ENCODE peak calls at places on chromosomes 16 and 17, in six cellular contexts. Q is AG04449, V is GM12865, K is fibroblast of the aortic adventitia, W is AG10803, A is fibroblast of lung. X is an unnamed sample.

GRCh38 chr17:17724307-17724921 is 43.2 kb downstream of the RAI1 start:
- DNase-seq in Q (no peak), V (peak), K (peak), W (no peak), A (peak), X (no peak)

GRCh38 chr17:35025541-35025940 is 38.0 kb downstream of the RFFL start:
- DNase-seq in Q (no peak), V (no peak), K (no peak), W (no peak), A (no peak), X (no peak)

GRCh38 chr17:19244796-19245195 is 7.6 kb downstream of the EPN2 start:
- DNase-seq in Q (no peak), V (no peak), K (no peak), W (no peak), A (no peak), X (no peak)

GRCh38 chr17:74206332-74206818 is 2.9 kb downstream of the RPL38 start:
- DNase-seq in Q (no peak), V (no peak), K (no peak), W (no peak), A (no peak), X (no peak)

GRCh38 chr16:27327586-27327915 is 13.8 kb downstream of the IL4R start:
- DNase-seq in Q (no peak), V (no peak), K (no peak), W (no peak), A (no peak), X (no peak)

GRCh38 chr16:89325861-89326471 is 108.5 kb downstream of the ZNF778 start:
- DNase-seq in Q (no peak), V (peak), K (peak), W (peak), A (peak), X (peak)

GRCh38 chr16:86398622-86399021 is 111.7 kb upstream of the FOXF1 start:
- DNase-seq in Q (no peak), V (no peak), K (peak), W (no peak), A (peak), X (peak)

GRCh38 chr17:49969134-49969759 is at the start of gene DLX4:
- DNase-seq in Q (no peak), V (no peak), K (no peak), W (no peak), A (no peak), X (no peak)

GRCh38 chr17:72725432-72726068 is 366.9 kb downstream of the SLC39A11 start:
- DNase-seq in Q (no peak), V (peak), K (peak), W (peak), A (peak), X (peak)

GRCh38 chr17:7854078-7854777 is 638 bp upstream of the TMEM88 start:
- DNase-seq in Q (no peak), V (no peak), K (no peak), W (no peak), A (no peak), X (no peak)

GRCh38 chr16:81629896-81630631 is 149.0 kb upstream of the PLCG2 start:
- DNase-seq in Q (no peak), V (no peak), K (no peak), W (no peak), A (no peak), X (no peak)

GRCh38 chr16:64304376-64304775 is 817.5 kb downstream of the CDH11 start:
- DNase-seq in Q (no peak), V (no peak), K (no peak), W (no peak), A (no peak), X (no peak)

GRCh38 chr17:20066253-20066652 is 57.1 kb downstream of the SPECC1 start:
- DNase-seq in Q (peak), V (no peak), K (peak), W (peak), A (peak), X (peak)

GRCh38 chr17:57470906-57471305 is 214.6 kb downstream of the MSI2 start:
- DNase-seq in Q (no peak), V (no peak), K (no peak), W (no peak), A (no peak), X (no peak)

GRCh38 chr17:46031920-46032319 is 32.9 kb downstream of the STH start:
- DNase-seq in Q (no peak), V (no peak), K (no peak), W (no peak), A (no peak), X (no peak)

DNA sequence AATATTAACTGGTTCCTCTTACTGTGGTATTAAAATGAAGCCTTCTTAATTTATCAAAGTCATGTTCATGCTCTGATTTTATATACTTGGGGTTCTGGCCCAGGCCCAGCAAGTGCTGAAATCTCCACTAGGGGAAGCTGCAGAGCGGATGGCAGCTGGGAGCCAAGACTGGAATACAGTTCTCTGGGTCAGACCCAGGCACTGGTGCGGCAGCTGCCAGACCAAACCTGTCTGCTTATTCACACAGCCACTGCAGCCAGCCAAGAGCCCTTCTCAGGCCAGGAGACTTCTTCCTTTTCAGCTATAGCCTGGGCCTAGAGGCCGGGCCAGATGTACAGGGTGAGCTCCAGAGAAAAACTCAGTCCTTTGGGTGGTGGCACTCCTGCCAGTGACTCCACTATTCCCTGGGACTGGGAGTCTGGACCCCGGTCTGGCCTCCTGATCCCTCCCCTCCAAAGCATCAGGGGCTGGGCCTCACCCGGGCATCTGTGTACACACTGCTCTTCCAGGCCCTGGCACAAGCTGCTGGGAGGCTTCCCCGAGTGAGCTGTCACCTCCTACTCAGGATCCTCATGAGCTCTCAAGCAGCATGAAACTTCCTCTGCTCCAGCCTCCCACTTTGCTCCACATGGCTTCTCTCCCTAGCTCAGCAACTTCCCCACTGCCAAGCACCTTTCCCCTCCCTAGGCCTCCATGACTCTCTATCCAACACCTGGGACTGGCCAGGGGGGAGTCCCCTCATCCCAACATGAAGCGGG is 24.4 kb downstream of the ATP6V0D1 start:
- DNase-seq in Q (no peak), V (no peak), K (peak), W (peak), A (peak), X (peak)
- TF ChIP-seq CTCF in Q (peak), V (no peak), K (peak), W (peak), A (peak), X (peak)

GRCh38 chr17:82000803-82001649 is 21.7 kb downstream of the CENPX start:
- DNase-seq in Q (no peak), V (no peak), K (no peak), W (no peak), A (no peak), X (no peak)
- TF ChIP-seq CTCF in Q (no peak), V (no peak), K (no peak), W (no peak), A (no peak), X (no peak)

GRCh38 chr16:3173892-3174617 is 13.9 kb upstream of the OR1F1 start:
- DNase-seq in Q (no peak), V (peak), K (no peak), W (no peak), A (no peak), X (no peak)
- TF ChIP-seq CTCF in Q (peak), V (peak), K (no peak), W (peak), A (peak), X (peak)

DNA sequence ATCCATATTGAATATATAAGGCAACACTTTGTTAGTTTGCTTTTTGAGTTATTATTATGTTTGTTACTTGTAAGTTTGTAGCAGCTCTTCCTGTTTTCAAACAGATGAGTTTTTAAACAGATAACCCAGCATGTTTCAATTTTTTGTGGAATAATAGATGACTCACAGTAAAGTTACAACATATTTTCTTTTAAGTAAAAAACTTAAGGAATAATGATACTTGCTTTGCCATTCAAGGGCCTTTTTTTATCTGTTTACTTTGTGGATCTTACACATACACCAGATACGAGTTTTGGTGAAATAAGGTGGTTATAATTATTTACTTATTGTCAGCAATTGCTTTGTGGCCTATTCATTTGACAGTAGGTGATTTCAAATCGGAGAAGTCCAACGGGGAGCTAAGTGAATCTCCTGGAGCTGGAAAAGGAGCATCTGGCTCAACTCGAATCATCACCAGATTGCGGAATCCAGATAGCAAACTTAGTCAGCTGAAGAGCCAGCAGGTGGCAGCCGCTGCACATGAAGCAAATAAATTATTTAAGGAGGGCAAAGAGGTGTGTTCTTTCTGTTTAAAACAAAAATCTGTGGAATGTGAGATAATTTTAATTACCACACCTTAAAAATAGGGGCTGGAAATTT is 66.3 kb downstream of the BPTF start:
- DNase-seq in Q (no peak), V (no peak), K (peak), W (peak), A (peak), X (peak)
- TF ChIP-seq CTCF in Q (peak), V (no peak), K (peak), W (peak), A (peak), X (peak)

GRCh38 chr16:84013787-84014569 is 28.6 kb downstream of the SLC38A8 start:
- DNase-seq in Q (no peak), V (peak), K (no peak), W (no peak), A (peak), X (peak)

GRCh38 chr16:84015399-84015798 is 27.2 kb downstream of the SLC38A8 start:
- DNase-seq in Q (no peak), V (no peak), K (no peak), W (no peak), A (no peak), X (no peak)

GRCh38 chr16:84016477-84016876 is 26.1 kb downstream of the SLC38A8 start:
- DNase-seq in Q (no peak), V (no peak), K (no peak), W (no peak), A (no peak), X (no peak)

GRCh38 chr16:84018710-84019109 is 23.9 kb downstream of the SLC38A8 start:
- DNase-seq in Q (no peak), V (no peak), K (no peak), W (no peak), A (no peak), X (no peak)

GRCh38 chr16:84014570-84015327 is 27.8 kb downstream of the SLC38A8 start:
- DNase-seq in Q (no peak), V (no peak), K (no peak), W (no peak), A (no peak), X (no peak)
- TF ChIP-seq CTCF in Q (no peak), V (no peak), K (no peak), W (no peak), A (no peak), X (no peak)

GRCh38 chr17:40067710-40068109 is 4.9 kb downstream of the THRA start:
- DNase-seq in Q (no peak), V (no peak), K (no peak), W (no peak), A (no peak), X (no peak)
- TF ChIP-seq CTCF in Q (no peak), V (no peak), K (no peak), W (no peak), A (no peak), X (no peak)

GRCh38 chr17:31007695-31008373 is 37.0 kb downstream of the RNF135 start:
- DNase-seq in Q (no peak), V (no peak), K (no peak), W (no peak), A (no peak), X (no peak)

GRCh38 chr17:31013844-31014243 is 43.0 kb downstream of the RNF135 start:
- DNase-seq in Q (no peak), V (no peak), K (no peak), W (no peak), A (no peak), X (no peak)

GRCh38 chr17:31003225-31003866 is 32.5 kb downstream of the RNF135 start:
- DNase-seq in Q (no peak), V (no peak), K (no peak), W (no peak), A (no peak), X (no peak)

GRCh38 chr17:31004160-31004559 is 33.3 kb downstream of the RNF135 start:
- DNase-seq in Q (no peak), V (no peak), K (no peak), W (no peak), A (no peak), X (no peak)

GRCh38 chr17:31008374-31009035 is 37.7 kb downstream of the RNF135 start:
- DNase-seq in Q (no peak), V (peak), K (peak), W (peak), A (peak), X (peak)
- TF ChIP-seq CTCF in Q (no peak), V (no peak), K (no peak), W (no peak), A (no peak), X (no peak)

DNA sequence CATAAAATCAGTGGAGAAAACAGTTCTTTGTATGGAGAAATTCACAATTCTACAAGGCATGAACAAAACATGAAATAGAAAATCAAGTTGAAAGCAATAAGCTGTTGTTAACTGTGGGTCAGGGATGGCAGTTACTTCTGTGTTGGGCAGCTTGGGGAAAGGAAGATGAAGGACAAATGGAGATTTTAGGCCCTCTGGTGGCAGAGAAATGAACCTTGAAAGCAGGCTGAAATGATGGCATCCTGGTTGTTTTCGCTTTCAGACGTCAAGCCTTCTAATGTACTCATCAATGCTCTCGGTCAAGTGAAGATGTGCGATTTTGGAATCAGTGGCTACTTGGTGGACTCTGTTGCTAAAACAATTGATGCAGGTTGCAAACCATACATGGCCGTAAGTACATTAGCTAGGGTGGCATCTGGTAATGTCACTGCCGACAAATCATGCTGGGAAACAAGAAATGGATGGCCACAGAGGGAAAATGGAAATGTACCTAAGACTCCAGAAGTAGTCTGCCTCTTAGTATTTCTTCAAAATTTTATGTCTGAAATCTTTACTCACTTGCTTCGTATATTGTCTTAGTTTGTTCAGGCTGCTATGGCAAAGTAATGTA is 108.9 kb downstream of the MAP2K6 start:
- DNase-seq in Q (no peak), V (peak), K (peak), W (peak), A (peak), X (peak)
- TF ChIP-seq CTCF in Q (peak), V (peak), K (peak), W (peak), A (peak), X (peak)

DNA sequence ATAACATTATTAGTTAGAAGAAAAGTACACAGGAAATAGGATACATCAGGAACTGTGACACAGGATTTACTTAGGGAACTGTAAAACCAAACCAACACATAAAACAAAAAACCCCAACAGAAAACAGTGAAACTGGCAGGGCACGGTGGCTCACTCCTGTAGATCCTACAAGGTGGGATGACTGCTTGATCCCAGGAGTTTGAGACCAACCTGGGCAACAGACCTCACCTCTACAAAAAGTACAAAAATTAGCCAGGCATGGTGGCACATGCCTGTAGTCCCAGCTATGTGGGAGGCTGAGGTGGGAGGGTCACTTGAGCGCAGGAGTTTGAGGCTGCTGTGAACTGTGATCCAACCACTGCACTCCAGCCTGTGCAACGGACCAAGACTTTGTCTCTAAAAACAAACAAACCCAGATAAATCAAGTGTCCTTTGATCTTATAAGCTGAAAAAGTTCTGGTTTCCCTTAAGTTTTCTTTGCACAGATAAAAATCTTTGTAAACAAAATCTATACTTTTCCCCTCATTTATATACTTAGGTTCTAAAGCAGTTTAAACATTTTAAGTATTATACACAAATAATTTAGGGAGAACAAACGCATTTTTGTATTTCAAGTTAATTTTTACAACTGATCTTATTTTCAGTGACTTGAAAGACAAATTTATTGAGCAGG is 111.5 kb upstream of the TOB1 start:
- DNase-seq in Q (no peak), V (no peak), K (no peak), W (no peak), A (no peak), X (no peak)
- TF ChIP-seq CTCF in Q (no peak), V (no peak), K (no peak), W (no peak), A (no peak), X (no peak)

X was measured in HFFc6.